ENCODE peak calls at places on chromosomes 3 and 15, in seven cellular contexts. One of them, this sample, is unnamed.

GRCh38 chr3:2589336-2589969 is 490.8 kb downstream of the CNTN4 start:
- DNase-seq in AG08395: no peak
- DNase-seq in amniotic stem cell: no peak
- DNase-seq in NCI-H460: no peak
- DNase-seq in T1000: no peak
- DNase-seq in NCI-H774: no peak
- DNase-seq in lower leg skin: no peak
- DNase-seq in this sample: no peak

GRCh38 chr3:148943531-148944200 is 47.7 kb upstream of the GYG1 start:
- DNase-seq in AG08395: peak; percentile 79
- DNase-seq in amniotic stem cell: peak; percentile 83
- DNase-seq in NCI-H460: peak; percentile 81
- DNase-seq in T1000: peak; percentile 36
- DNase-seq in NCI-H774: peak; percentile 81
- DNase-seq in lower leg skin: peak; percentile 50
- DNase-seq in this sample: peak; percentile 66

GRCh38 chr3:119456469-119456868 is 6.9 kb downstream of the TMEM39A start:
- DNase-seq in AG08395: no peak
- DNase-seq in amniotic stem cell: no peak
- DNase-seq in NCI-H460: no peak
- DNase-seq in T1000: no peak
- DNase-seq in NCI-H774: no peak
- DNase-seq in lower leg skin: no peak
- DNase-seq in this sample: no peak

GRCh38 chr3:111850481-111850880 is 8.6 kb upstream of the PHLDB2 start:
- DNase-seq in AG08395: no peak
- DNase-seq in amniotic stem cell: no peak
- DNase-seq in NCI-H460: no peak
- DNase-seq in T1000: no peak
- DNase-seq in NCI-H774: no peak
- DNase-seq in lower leg skin: no peak
- DNase-seq in this sample: no peak

GRCh38 chr3:114827495-114827894 is 319.6 kb downstream of the ZBTB20 start:
- DNase-seq in AG08395: peak; percentile 53
- DNase-seq in amniotic stem cell: no peak
- DNase-seq in NCI-H460: peak; percentile 18
- DNase-seq in T1000: no peak
- DNase-seq in NCI-H774: no peak
- DNase-seq in lower leg skin: no peak
- DNase-seq in this sample: no peak

GRCh38 chr15:60017538-60018199 is 13.6 kb downstream of the FOXB1 start:
- DNase-seq in AG08395: no peak
- DNase-seq in amniotic stem cell: no peak
- DNase-seq in NCI-H460: no peak
- DNase-seq in T1000: no peak
- DNase-seq in NCI-H774: no peak
- DNase-seq in lower leg skin: no peak
- DNase-seq in this sample: no peak

GRCh38 chr3:127768346-127769008 is 53.8 kb downstream of the MGLL start:
- DNase-seq in AG08395: peak; percentile 96
- DNase-seq in amniotic stem cell: peak; percentile 84
- DNase-seq in NCI-H460: no peak
- DNase-seq in T1000: peak; percentile 60
- DNase-seq in NCI-H774: no peak
- DNase-seq in lower leg skin: no peak
- DNase-seq in this sample: peak; percentile 84

GRCh38 chr3:69200384-69201068 is 78.1 kb upstream of the LMOD3 start:
- DNase-seq in AG08395: no peak
- DNase-seq in amniotic stem cell: no peak
- DNase-seq in NCI-H460: peak; percentile 63
- DNase-seq in T1000: no peak
- DNase-seq in NCI-H774: peak; percentile 17
- DNase-seq in lower leg skin: peak; percentile 40
- DNase-seq in this sample: no peak

GRCh38 chr3:142645236-142645793 is 49.1 kb downstream of the PLS1 start:
- DNase-seq in AG08395: no peak
- DNase-seq in amniotic stem cell: peak; percentile 12
- DNase-seq in NCI-H460: no peak
- DNase-seq in T1000: no peak
- DNase-seq in NCI-H774: no peak
- DNase-seq in lower leg skin: no peak
- DNase-seq in this sample: peak; percentile 59

GRCh38 chr3:159146856-159147255 is 345.0 kb downstream of the MFSD1 start:
- DNase-seq in AG08395: no peak
- DNase-seq in amniotic stem cell: no peak
- DNase-seq in NCI-H460: no peak
- DNase-seq in T1000: no peak
- DNase-seq in NCI-H774: no peak
- DNase-seq in lower leg skin: no peak
- DNase-seq in this sample: no peak

GRCh38 chr15:74156678-74157411 is 16.7 kb upstream of the ISLR start:
- DNase-seq in AG08395: peak; percentile 40
- DNase-seq in amniotic stem cell: no peak
- DNase-seq in NCI-H460: no peak
- DNase-seq in T1000: no peak
- DNase-seq in NCI-H774: peak; percentile 44
- DNase-seq in lower leg skin: no peak
- DNase-seq in this sample: no peak

GRCh38 chr15:70587896-70588567 is 175.3 kb downstream of the UACA start:
- DNase-seq in AG08395: no peak
- DNase-seq in amniotic stem cell: no peak
- DNase-seq in NCI-H460: no peak
- DNase-seq in T1000: no peak
- DNase-seq in NCI-H774: no peak
- DNase-seq in lower leg skin: no peak
- DNase-seq in this sample: no peak

GRCh38 chr15:51104512-51104911 is 9.8 kb upstream of the TNFAIP8L3 start:
- DNase-seq in AG08395: peak; percentile 71
- DNase-seq in amniotic stem cell: no peak
- DNase-seq in NCI-H460: no peak
- DNase-seq in T1000: no peak
- DNase-seq in NCI-H774: no peak
- DNase-seq in lower leg skin: no peak
- DNase-seq in this sample: no peak

GRCh38 chr3:54527953-54528352 is 399.9 kb downstream of the LRTM1 start:
- DNase-seq in AG08395: peak; percentile 13
- DNase-seq in amniotic stem cell: no peak
- DNase-seq in NCI-H460: no peak
- DNase-seq in T1000: no peak
- DNase-seq in NCI-H774: no peak
- DNase-seq in lower leg skin: no peak
- DNase-seq in this sample: no peak

GRCh38 chr3:114449271-114450007 is 155.6 kb downstream of the TIGIT start:
- DNase-seq in AG08395: no peak
- DNase-seq in amniotic stem cell: no peak
- DNase-seq in NCI-H460: no peak
- DNase-seq in T1000: no peak
- DNase-seq in NCI-H774: no peak
- DNase-seq in lower leg skin: no peak
- DNase-seq in this sample: no peak

GRCh38 chr3:53801319-53801718 is 44.9 kb downstream of the CHDH start:
- DNase-seq in AG08395: no peak
- DNase-seq in amniotic stem cell: no peak
- DNase-seq in NCI-H460: no peak
- DNase-seq in T1000: no peak
- DNase-seq in NCI-H774: no peak
- DNase-seq in lower leg skin: no peak
- DNase-seq in this sample: no peak

GRCh38 chr15:49458145-49458544 is 35.1 kb downstream of the FGF7 start:
- DNase-seq in AG08395: peak; percentile 17
- DNase-seq in amniotic stem cell: no peak
- DNase-seq in NCI-H460: no peak
- DNase-seq in T1000: no peak
- DNase-seq in NCI-H774: no peak
- DNase-seq in lower leg skin: no peak
- DNase-seq in this sample: no peak

GRCh38 chr15:83733206-83733605 is 79.3 kb downstream of the ADAMTSL3 start:
- DNase-seq in AG08395: peak; percentile 52
- DNase-seq in amniotic stem cell: no peak
- DNase-seq in NCI-H460: no peak
- DNase-seq in T1000: no peak
- DNase-seq in NCI-H774: no peak
- DNase-seq in lower leg skin: no peak
- DNase-seq in this sample: peak; percentile 58

GRCh38 chr3:69890094-69890493 is 109.4 kb upstream of the SAMMSON start:
- DNase-seq in AG08395: no peak
- DNase-seq in amniotic stem cell: no peak
- DNase-seq in NCI-H460: no peak
- DNase-seq in T1000: peak; percentile 10
- DNase-seq in NCI-H774: no peak
- DNase-seq in lower leg skin: no peak
- DNase-seq in this sample: peak; percentile 17

GRCh38 chr3:77296527-77296926 is 256.6 kb downstream of the ROBO2 start:
- DNase-seq in AG08395: no peak
- DNase-seq in amniotic stem cell: no peak
- DNase-seq in NCI-H460: no peak
- DNase-seq in T1000: no peak
- DNase-seq in NCI-H774: no peak
- DNase-seq in lower leg skin: no peak
- DNase-seq in this sample: no peak

GRCh38 chr3:122316368-122316767 is 8.7 kb upstream of the CSTA start:
- DNase-seq in AG08395: no peak
- DNase-seq in amniotic stem cell: no peak
- DNase-seq in NCI-H460: no peak
- DNase-seq in T1000: no peak
- DNase-seq in NCI-H774: no peak
- DNase-seq in lower leg skin: no peak
- DNase-seq in this sample: no peak

GRCh38 chr3:133866141-133866540 is 29.5 kb downstream of the RAB6B start:
- DNase-seq in AG08395: no peak
- DNase-seq in amniotic stem cell: no peak
- DNase-seq in NCI-H460: no peak
- DNase-seq in T1000: no peak
- DNase-seq in NCI-H774: no peak
- DNase-seq in lower leg skin: no peak
- DNase-seq in this sample: no peak

GRCh38 chr3:133563186-133563591 is 10.3 kb upstream of the CDV3 start:
- DNase-seq in AG08395: peak; percentile 60
- DNase-seq in amniotic stem cell: no peak
- DNase-seq in NCI-H460: no peak
- DNase-seq in T1000: no peak
- DNase-seq in NCI-H774: no peak
- DNase-seq in lower leg skin: no peak
- DNase-seq in this sample: no peak

This sample was measured in keratinocyte.